ENCODE peak calls at places on chromosomes 7 and 10, in nine cellular contexts. Y, X, J, I, Z, Q, F, S and D are unnamed samples.

GRCh38 chr7:33432825-33433224 is 303.5 kb downstream of the BBS9 start:
- DNase-seq in X (peak; percentile 6), J (no peak), Z (no peak), Q (no peak), S (no peak), I (no peak), Y (no peak), F (no peak), D (no peak)

GRCh38 chr10:90787906-90788491 is 69.8 kb downstream of the HTR7 start:
- DNase-seq in Z (no peak), Q (peak; percentile 43), J (peak; percentile 55), F (no peak), Y (peak; percentile 15), X (peak; percentile 37), S (no peak), I (peak; percentile 41), D (peak; percentile 63)

GRCh38 chr7:16234493-16235151 is 186.7 kb downstream of the CRPPA start:
- DNase-seq in Q (peak; percentile 23), I (no peak), Y (no peak), Z (no peak), F (no peak), X (no peak), S (no peak), J (peak; percentile 25), D (no peak)

GRCh38 chr7:133186060-133186459 is 66.8 kb upstream of the EXOC4 start:
- DNase-seq in J (no peak), Z (no peak), I (no peak), Q (no peak), X (no peak), Y (no peak), F (no peak), S (no peak), D (no peak)

GRCh38 chr10:87546221-87546620 is 41.5 kb downstream of the MINPP1 start:
- DNase-seq in F (no peak), S (no peak), Z (no peak), J (no peak), Q (no peak), X (no peak), Y (no peak), I (no peak), D (no peak)

GRCh38 chr7:10802526-10802925 is 171.1 kb upstream of the PHF14 start:
- DNase-seq in I (no peak), X (peak; percentile 85), Q (no peak), Y (no peak), S (no peak), J (no peak), F (no peak), Z (no peak), D (peak; percentile 94)

GRCh38 chr7:142372727-142373126 is 114.9 kb upstream of the PRSS58 start:
- DNase-seq in X (no peak), Q (no peak), I (no peak), Z (no peak), S (no peak), F (no peak), Y (no peak), J (no peak), D (no peak)

GRCh38 chr10:62083413-62083794 is 181.9 kb downstream of the ARID5B start:
- DNase-seq in I (no peak), S (no peak), J (peak; percentile 62), Q (no peak), F (no peak), Z (peak; percentile 37), Y (no peak), X (peak; percentile 58), D (peak; percentile 63)

GRCh38 chr7:4566714-4567113 is 115.4 kb upstream of the FOXK1 start:
- DNase-seq in I (no peak), S (no peak), X (no peak), F (no peak), Z (no peak), J (no peak), Y (no peak), Q (no peak), D (no peak)

GRCh38 chr7:154953006-154953684 is 49.8 kb downstream of the PAXIP1 start:
- DNase-seq in Y (peak; percentile 59), I (peak; percentile 58), F (peak; percentile 36), Z (peak; percentile 18), Q (peak; percentile 66), J (peak; percentile 74), X (peak; percentile 27), S (peak; percentile 72), D (peak; percentile 29)

GRCh38 chr7:2269468-2270460 is 27.7 kb downstream of the NUDT1 start:
- DNase-seq in Q (no peak), F (no peak), J (peak; percentile 69), Y (no peak), Z (no peak), S (no peak), X (peak; percentile 48), I (no peak), D (peak; percentile 33)

GRCh38 chr10:79454259-79454658 is 8.8 kb upstream of the ZCCHC24 start:
- DNase-seq in Y (no peak), Z (no peak), Q (no peak), I (no peak), J (no peak), S (no peak), F (no peak), X (peak; percentile 52), D (peak; percentile 71)

GRCh38 chr10:23198610-23198939 is 6.5 kb downstream of the PTF1A start:
- DNase-seq in I (no peak), X (no peak), F (no peak), S (no peak), J (no peak), Y (no peak), Q (no peak), Z (peak; percentile 59), D (no peak)

GRCh38 chr10:78847486-78847885 is 221.3 kb upstream of the ZMIZ1 start:
- DNase-seq in Q (no peak), S (no peak), X (no peak), I (no peak), Z (no peak), F (no peak), J (no peak), Y (no peak), D (no peak)